ENCODE peak calls at places on chromosomes 11 and 22, in ten cellular contexts. One of them, this sample, is unnamed.

GRCh38 chr22:44396727-44397722 is 84.3 kb upstream of the SHISAL1 start:
- DNase-seq in NCI-H1694 treated with DMSO at 0.1 percent for 48 hours: no peak
- DNase-seq in C1 segment of cervical spinal cord: no peak
- DNase-seq in activated CD4-positive, alpha-beta T cell treated with anti-CD3 and anti-CD28 coated beads for 36 hours: no peak
- DNase-seq in hepatic stellate cell: no peak
- DNase-seq in NCI-H774: no peak
- DNase-seq in iris pigment epithelial cell: no peak
- DNase-seq in cardiac fibroblast: no peak
- DNase-seq in ELR: no peak
- DNase-seq in dermis microvascular lymphatic vessel endothelial cell: no peak
- DNase-seq in this sample: no peak

GRCh38 chr11:12103411-12104225 is 6.8 kb upstream of the MICAL2 start:
- DNase-seq in NCI-H1694 treated with DMSO at 0.1 percent for 48 hours: no peak
- DNase-seq in C1 segment of cervical spinal cord: no peak
- DNase-seq in activated CD4-positive, alpha-beta T cell treated with anti-CD3 and anti-CD28 coated beads for 36 hours: no peak
- DNase-seq in hepatic stellate cell: no peak
- DNase-seq in NCI-H774: no peak
- DNase-seq in iris pigment epithelial cell: no peak
- DNase-seq in cardiac fibroblast: no peak
- DNase-seq in ELR: no peak
- DNase-seq in dermis microvascular lymphatic vessel endothelial cell: no peak
- DNase-seq in this sample: no peak

GRCh38 chr22:50602338-50602700 is 1.7 kb downstream of the MAPK8IP2 start:
- DNase-seq in NCI-H1694 treated with DMSO at 0.1 percent for 48 hours: no peak
- DNase-seq in C1 segment of cervical spinal cord: no peak
- DNase-seq in activated CD4-positive, alpha-beta T cell treated with anti-CD3 and anti-CD28 coated beads for 36 hours: no peak
- DNase-seq in hepatic stellate cell: no peak
- DNase-seq in NCI-H774: no peak
- DNase-seq in iris pigment epithelial cell: no peak
- DNase-seq in cardiac fibroblast: no peak
- DNase-seq in ELR: no peak
- DNase-seq in dermis microvascular lymphatic vessel endothelial cell: no peak
- DNase-seq in this sample: no peak

GRCh38 chr11:64763804-64764611 is 4.2 kb upstream of the PYGM start:
- DNase-seq in NCI-H1694 treated with DMSO at 0.1 percent for 48 hours: no peak
- DNase-seq in C1 segment of cervical spinal cord: no peak
- DNase-seq in activated CD4-positive, alpha-beta T cell treated with anti-CD3 and anti-CD28 coated beads for 36 hours: peak
- DNase-seq in hepatic stellate cell: no peak
- DNase-seq in NCI-H774: no peak
- DNase-seq in iris pigment epithelial cell: no peak
- DNase-seq in cardiac fibroblast: no peak
- DNase-seq in ELR: no peak
- DNase-seq in dermis microvascular lymphatic vessel endothelial cell: no peak
- DNase-seq in this sample: no peak

GRCh38 chr11:117591316-117592039 is 205.5 kb downstream of the DSCAML1 start:
- DNase-seq in NCI-H1694 treated with DMSO at 0.1 percent for 48 hours: no peak
- DNase-seq in C1 segment of cervical spinal cord: no peak
- DNase-seq in activated CD4-positive, alpha-beta T cell treated with anti-CD3 and anti-CD28 coated beads for 36 hours: no peak
- DNase-seq in hepatic stellate cell: no peak
- DNase-seq in NCI-H774: no peak
- DNase-seq in iris pigment epithelial cell: no peak
- DNase-seq in cardiac fibroblast: no peak
- DNase-seq in ELR: no peak
- DNase-seq in dermis microvascular lymphatic vessel endothelial cell: no peak
- DNase-seq in this sample: no peak

GRCh38 chr11:84780689-84781293 is 846.4 kb downstream of the DLG2 start:
- DNase-seq in NCI-H1694 treated with DMSO at 0.1 percent for 48 hours: no peak
- DNase-seq in C1 segment of cervical spinal cord: no peak
- DNase-seq in activated CD4-positive, alpha-beta T cell treated with anti-CD3 and anti-CD28 coated beads for 36 hours: no peak
- DNase-seq in hepatic stellate cell: peak
- DNase-seq in NCI-H774: peak
- DNase-seq in iris pigment epithelial cell: peak
- DNase-seq in cardiac fibroblast: peak
- DNase-seq in ELR: peak
- DNase-seq in dermis microvascular lymphatic vessel endothelial cell: no peak
- DNase-seq in this sample: no peak

GRCh38 chr11:62392944-62393628 is 25.7 kb upstream of the SCGB1A1 start:
- DNase-seq in NCI-H1694 treated with DMSO at 0.1 percent for 48 hours: no peak
- DNase-seq in C1 segment of cervical spinal cord: no peak
- DNase-seq in activated CD4-positive, alpha-beta T cell treated with anti-CD3 and anti-CD28 coated beads for 36 hours: peak
- DNase-seq in hepatic stellate cell: no peak
- DNase-seq in NCI-H774: no peak
- DNase-seq in iris pigment epithelial cell: no peak
- DNase-seq in cardiac fibroblast: no peak
- DNase-seq in ELR: peak
- DNase-seq in dermis microvascular lymphatic vessel endothelial cell: peak
- DNase-seq in this sample: no peak

GRCh38 chr11:108871152-108871551 is 206.3 kb downstream of the DDX10 start:
- DNase-seq in NCI-H1694 treated with DMSO at 0.1 percent for 48 hours: no peak
- DNase-seq in C1 segment of cervical spinal cord: no peak
- DNase-seq in activated CD4-positive, alpha-beta T cell treated with anti-CD3 and anti-CD28 coated beads for 36 hours: peak
- DNase-seq in hepatic stellate cell: no peak
- DNase-seq in NCI-H774: no peak
- DNase-seq in iris pigment epithelial cell: peak
- DNase-seq in cardiac fibroblast: peak
- DNase-seq in ELR: peak
- DNase-seq in dermis microvascular lymphatic vessel endothelial cell: peak
- DNase-seq in this sample: peak

GRCh38 chr22:32801436-32802290 is at the start of gene TIMP3:
- DNase-seq in NCI-H1694 treated with DMSO at 0.1 percent for 48 hours: no peak
- DNase-seq in C1 segment of cervical spinal cord: peak
- DNase-seq in activated CD4-positive, alpha-beta T cell treated with anti-CD3 and anti-CD28 coated beads for 36 hours: peak
- DNase-seq in hepatic stellate cell: peak
- DNase-seq in NCI-H774: no peak
- DNase-seq in iris pigment epithelial cell: peak
- DNase-seq in cardiac fibroblast: peak
- DNase-seq in ELR: peak
- DNase-seq in dermis microvascular lymphatic vessel endothelial cell: peak
- DNase-seq in this sample: peak